ENCODE peak calls at places on chromosomes 11 and 22, in nine cellular contexts. L is CD8-positive, alpha-beta T cell; S is right lobe of liver; E is psoas muscle; X is heart left ventricle; T is endothelial cell; I is PC-3; K is left ventricle myocardium inferior; C is BE2C. D is an unnamed sample.

GRCh38 chr11:13216019-13217006 is 61.3 kb upstream of the BMAL1 start:
- DNase-seq in L (no peak), S (no peak), E (peak; percentile 37), X (peak; percentile 33), T (no peak), I (peak; percentile 94), K (no peak), C (no peak), D (no peak)

GRCh38 chr11:2550606-2550970 is 105.8 kb downstream of the KCNQ1 start:
- DNase-seq in L (no peak), S (no peak), E (no peak), X (no peak), T (no peak), I (no peak), K (no peak), C (peak; percentile 1), D (no peak)

GRCh38 chr11:111582881-111583280 is 19.4 kb upstream of the SIK2 start:
- DNase-seq in L (no peak), S (no peak), E (no peak), X (no peak), T (no peak), I (no peak), K (no peak), C (no peak), D (no peak)

GRCh38 chr11:18727499-18728236 is 1.7 kb upstream of the IGSF22 start:
- DNase-seq in L (peak; percentile 53), S (no peak), E (no peak), X (no peak), T (peak; percentile 77), I (peak; percentile 63), K (no peak), C (peak; percentile 48), D (peak; percentile 73)

GRCh38 chr11:2508793-2509192 is 64.0 kb downstream of the KCNQ1 start:
- DNase-seq in L (no peak), S (no peak), E (no peak), X (peak; percentile 10), T (no peak), I (no peak), K (no peak), C (no peak), D (no peak)

GRCh38 chr22:47371263-47372090 is 609.0 kb downstream of the TBC1D22A start:
- DNase-seq in L (no peak), S (no peak), E (no peak), X (no peak), T (no peak), I (no peak), K (no peak), C (no peak), D (no peak)

GRCh38 chr11:134751161-134751560 is 339.1 kb upstream of the B3GAT1 start:
- DNase-seq in L (no peak), S (no peak), E (no peak), X (no peak), T (no peak), I (no peak), K (no peak), C (no peak), D (no peak)

GRCh38 chr22:31343235-31344191 is 2.6 kb downstream of the PATZ1 start:
- DNase-seq in L (no peak), S (no peak), E (no peak), X (peak; percentile 53), T (peak; percentile 60), I (peak; percentile 77), K (peak; percentile 34), C (peak; percentile 75), D (peak; percentile 61)

GRCh38 chr22:47188337-47189055 is 426.0 kb downstream of the TBC1D22A start:
- DNase-seq in L (no peak), S (peak; percentile 16), E (no peak), X (no peak), T (no peak), I (no peak), K (no peak), C (no peak), D (no peak)

DNA sequence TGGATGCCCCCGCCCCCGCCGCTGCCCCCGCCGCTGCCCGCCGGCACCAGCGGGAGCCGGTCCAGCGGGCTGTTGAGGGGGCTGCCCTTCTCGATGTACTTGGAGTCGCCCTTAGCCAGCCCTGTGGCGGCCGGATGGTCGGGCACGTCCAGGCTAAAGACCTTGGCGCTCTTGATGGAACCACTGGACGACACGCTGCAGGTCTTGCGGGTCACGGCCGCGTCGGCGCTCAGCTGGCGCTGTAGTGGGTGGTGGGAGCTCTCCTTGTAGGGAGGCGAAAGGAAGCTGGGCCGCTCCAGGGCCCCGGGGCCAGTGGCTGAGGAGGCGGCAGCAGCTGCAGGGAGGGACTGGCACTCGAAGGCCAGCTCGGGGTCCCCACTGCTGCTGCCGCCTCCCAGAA is 53.8 kb downstream of the ELFN2 start:
- DNase-seq in L (no peak), S (no peak), E (no peak), X (no peak), T (no peak), I (no peak), K (no peak), C (no peak), D (no peak)
- TF ChIP-seq CTCF in L (no peak), S (no peak), E (no peak), X (no peak), T (no peak), I (no peak), K (no peak), C (no peak), D (no peak)

GRCh38 chr11:20035375-20035700 is 124.9 kb downstream of the DBX1 start:
- DNase-seq in L (no peak), S (no peak), E (no peak), X (no peak), T (no peak), I (no peak), K (no peak), C (no peak), D (no peak)

GRCh38 chr11:20036625-20037335 is 123.5 kb downstream of the DBX1 start:
- DNase-seq in L (no peak), S (no peak), E (no peak), X (no peak), T (no peak), I (no peak), K (no peak), C (no peak), D (no peak)

GRCh38 chr11:20034941-20035340 is 125.3 kb downstream of the DBX1 start:
- DNase-seq in L (no peak), S (no peak), E (no peak), X (no peak), T (no peak), I (no peak), K (no peak), C (no peak), D (no peak)

GRCh38 chr11:20037358-20037757 is 122.9 kb downstream of the DBX1 start:
- DNase-seq in L (no peak), S (no peak), E (no peak), X (no peak), T (no peak), I (no peak), K (no peak), C (no peak), D (no peak)

DNA sequence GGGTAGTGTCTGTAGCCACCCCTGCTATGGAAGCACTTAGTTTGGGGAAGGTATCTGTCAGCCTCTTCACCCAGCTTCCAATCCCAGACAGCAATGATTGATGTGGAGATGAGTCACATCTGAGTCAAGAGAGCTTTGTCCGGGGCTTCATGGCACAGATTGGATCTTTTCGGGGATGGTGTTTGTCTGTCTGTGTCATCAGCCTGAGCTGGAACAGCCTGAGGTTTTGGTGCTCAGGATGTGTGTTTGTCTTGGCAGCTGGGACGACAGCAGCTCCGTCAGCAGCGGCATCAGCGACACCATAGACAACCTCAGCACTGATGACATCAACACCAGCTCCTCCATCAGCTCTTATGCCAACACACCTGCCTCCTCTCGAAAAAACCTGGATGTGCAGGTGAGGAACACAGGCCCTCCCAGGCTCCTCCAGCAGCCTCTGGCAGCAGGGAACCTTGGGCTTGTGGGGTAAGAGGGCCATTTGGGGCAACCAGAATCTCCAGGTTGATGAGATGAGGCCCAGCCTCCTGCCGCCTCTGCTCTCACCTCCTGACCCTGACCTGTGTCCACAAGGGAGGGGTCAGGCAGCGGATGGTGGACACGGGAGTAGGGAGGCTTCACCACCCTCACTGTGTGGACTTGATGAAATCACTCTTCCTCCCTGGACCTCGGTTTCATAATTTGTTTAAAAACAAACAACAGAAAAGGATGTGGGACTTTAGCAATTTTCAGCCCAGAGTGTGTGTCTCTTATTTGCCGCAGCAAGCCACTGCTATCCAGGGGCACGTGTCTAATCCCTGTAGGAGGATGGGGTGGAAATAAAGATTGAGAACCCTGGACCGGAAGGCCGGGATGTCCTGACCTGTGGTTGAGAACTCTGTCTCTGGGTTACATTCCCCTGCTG is 124.3 kb downstream of the DBX1 start:
- DNase-seq in L (no peak), S (peak; percentile 91), E (no peak), X (no peak), T (no peak), I (peak; percentile 95), K (no peak), C (no peak), D (no peak)
- TF ChIP-seq CTCF in L (no peak), S (no peak), E (no peak), X (no peak), T (no peak), I (peak; percentile 31), K (no peak), C (no peak), D (no peak)

DNA sequence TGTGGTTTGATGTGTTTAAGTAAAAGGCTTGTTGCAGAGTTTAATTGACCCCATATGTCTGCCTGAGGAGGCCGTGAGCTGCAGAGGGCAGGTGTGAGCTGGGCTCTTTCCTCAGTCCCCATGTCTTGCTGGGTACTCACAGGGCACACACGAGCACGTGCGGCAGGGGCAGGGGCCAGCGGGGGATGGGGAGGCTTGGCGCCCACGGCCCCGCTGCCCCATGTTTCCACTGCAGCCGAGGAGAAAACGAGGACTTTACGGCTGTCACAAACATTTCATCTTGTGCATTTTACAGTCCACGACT is 24.7 kb upstream of the CCDC188 start:
- DNase-seq in L (no peak), S (no peak), E (no peak), X (no peak), T (no peak), I (no peak), K (no peak), C (no peak), D (no peak)
- TF ChIP-seq CTCF in L (no peak), S (no peak), E (no peak), X (no peak), T (no peak), I (no peak), K (no peak), C (no peak), D (no peak)

DNA sequence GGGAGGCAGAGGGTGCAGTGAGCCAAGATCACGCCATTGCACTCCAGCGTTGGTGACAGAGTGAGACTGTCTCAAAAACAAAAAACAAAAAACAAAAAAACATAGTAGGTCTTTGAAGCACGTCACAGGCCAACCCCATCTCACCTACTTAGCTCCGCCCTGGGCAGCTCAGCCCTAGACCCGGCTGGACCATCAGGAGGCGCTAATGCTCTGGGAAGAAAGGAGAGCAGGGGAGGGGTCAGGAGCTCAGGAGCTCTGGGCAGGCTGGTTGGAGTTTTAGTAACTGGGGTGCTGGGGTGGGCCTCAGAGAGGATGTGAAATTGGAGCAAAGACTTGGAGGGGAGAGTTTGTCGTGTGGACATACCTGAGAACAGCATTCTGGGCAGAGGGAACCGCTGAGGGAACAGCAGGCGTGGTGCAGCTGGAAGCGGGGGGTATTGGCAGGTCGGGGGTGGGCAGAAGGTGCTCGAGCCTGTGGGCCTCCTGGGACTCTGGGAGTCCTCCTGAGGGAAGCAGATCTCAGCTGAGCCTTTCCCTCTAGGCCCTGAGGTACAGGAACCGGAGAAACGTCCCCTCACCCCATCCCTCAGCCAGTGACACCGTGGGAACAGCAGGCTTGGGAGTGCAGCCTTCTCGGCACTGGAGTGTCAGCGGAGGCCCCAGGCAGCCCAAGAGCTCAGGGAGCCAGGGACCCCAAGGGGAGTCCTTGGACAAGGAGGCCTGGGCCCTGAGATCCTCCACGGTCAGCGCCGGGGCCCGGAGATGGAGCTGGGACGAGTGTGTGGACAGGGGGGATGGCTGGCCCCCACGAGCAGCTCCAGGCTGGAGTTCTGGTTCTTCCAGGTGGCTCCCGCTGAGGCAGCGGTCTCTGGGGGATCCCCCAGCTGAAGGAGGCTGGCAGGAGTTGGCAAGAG is 2.2 kb upstream of the RPS6KA4 start:
- DNase-seq in L (no peak), S (no peak), E (no peak), X (no peak), T (peak; percentile 85), I (peak; percentile 79), K (no peak), C (peak; percentile 62), D (peak; percentile 65)
- TF ChIP-seq CTCF in L (no peak), S (peak; percentile 11), E (no peak), X (no peak), T (no peak), I (peak; percentile 80), K (peak; percentile 20), C (peak; percentile 53), D (peak; percentile 57)

D was measured in neural crest cell.